ENCODE peak calls at places on chromosomes 6 and 20, in ten cellular contexts. One of them, this sample, is unnamed. For H3K4me1, the result is how much of the 10 kb centered on the place peaks cover.

GRCh38 chr6:112018619-112019416 is 35.1 kb upstream of the CCN6 start:
- DNase-seq in SK-N-SH: peak
- DNase-seq in ovary: peak
- DNase-seq in A549: no peak
- DNase-seq in stomach: peak
- DNase-seq in sigmoid colon: no peak
- DNase-seq in K562: no peak
- DNase-seq in GM12878: no peak
- DNase-seq in H1: no peak
- DNase-seq in tibial nerve: peak
- DNase-seq in this sample: no peak

GRCh38 chr6:157075549-157076426 is 247.5 kb downstream of the TMEM242 start:
- DNase-seq in tibial nerve: no peak
- DNase-seq in GM12878: peak
- DNase-seq in A549: no peak
- DNase-seq in K562: no peak
- DNase-seq in SK-N-SH: no peak
- DNase-seq in ovary: no peak
- DNase-seq in sigmoid colon: no peak
- DNase-seq in stomach: no peak
- DNase-seq in H1: no peak
- DNase-seq in this sample: no peak

GRCh38 chr6:42345696-42346416 is 105.9 kb downstream of the TRERF1 start:
- DNase-seq in tibial nerve: no peak
- DNase-seq in SK-N-SH: no peak
- DNase-seq in stomach: no peak
- DNase-seq in A549: no peak
- DNase-seq in H1: no peak
- DNase-seq in sigmoid colon: no peak
- DNase-seq in GM12878: no peak
- DNase-seq in K562: no peak
- DNase-seq in ovary: no peak
- DNase-seq in this sample: no peak

GRCh38 chr20:38201356-38201755 is 36.3 kb upstream of the TGM2 start:
- DNase-seq in ovary: no peak
- DNase-seq in stomach: no peak
- DNase-seq in GM12878: no peak
- DNase-seq in sigmoid colon: peak
- DNase-seq in SK-N-SH: no peak
- DNase-seq in K562: peak
- DNase-seq in H1: no peak
- DNase-seq in A549: peak
- DNase-seq in tibial nerve: no peak
- DNase-seq in this sample: no peak

GRCh38 chr6:134372603-134373281 is 54.8 kb upstream of the SGK1 start:
- DNase-seq in stomach: peak
- DNase-seq in H1: no peak
- DNase-seq in tibial nerve: peak
- DNase-seq in GM12878: no peak
- DNase-seq in ovary: peak
- DNase-seq in K562: no peak
- DNase-seq in sigmoid colon: peak
- DNase-seq in A549: peak
- DNase-seq in SK-N-SH: no peak
- DNase-seq in this sample: peak

GRCh38 chr20:51470907-51471411 is 71.6 kb downstream of the NFATC2 start:
- DNase-seq in H1: no peak
- DNase-seq in A549: no peak
- DNase-seq in sigmoid colon: no peak
- DNase-seq in tibial nerve: no peak
- DNase-seq in K562: no peak
- DNase-seq in SK-N-SH: no peak
- DNase-seq in ovary: peak
- DNase-seq in stomach: no peak
- DNase-seq in GM12878: no peak
- DNase-seq in this sample: no peak

GRCh38 chr6:131960371-131961133 is 9.4 kb upstream of the CCN2 start:
- DNase-seq in A549: no peak
- DNase-seq in ovary: no peak
- DNase-seq in K562: no peak
- DNase-seq in sigmoid colon: no peak
- DNase-seq in SK-N-SH: no peak
- DNase-seq in H1: no peak
- DNase-seq in GM12878: no peak
- DNase-seq in tibial nerve: no peak
- DNase-seq in stomach: no peak
- DNase-seq in this sample: no peak

GRCh38 chr6:34447915-34448314 is 18.0 kb upstream of the PACSIN1 start:
- DNase-seq in K562: peak
- DNase-seq in ovary: no peak
- DNase-seq in GM12878: no peak
- DNase-seq in tibial nerve: no peak
- DNase-seq in sigmoid colon: no peak
- DNase-seq in H1: peak
- DNase-seq in A549: no peak
- DNase-seq in SK-N-SH: no peak
- DNase-seq in stomach: no peak
- DNase-seq in this sample: peak

GRCh38 chr6:32112436-32112980 is 3.4 kb upstream of the TNXB start:
- DNase-seq in SK-N-SH: no peak
- DNase-seq in sigmoid colon: peak
- DNase-seq in A549: no peak
- DNase-seq in GM12878: no peak
- DNase-seq in tibial nerve: no peak
- DNase-seq in ovary: peak
- DNase-seq in H1: no peak
- DNase-seq in stomach: no peak
- DNase-seq in K562: no peak
- DNase-seq in this sample: no peak

GRCh38 chr6:145063091-145063490 is 672.2 kb downstream of the EPM2A start:
- DNase-seq in K562: no peak
- DNase-seq in A549: no peak
- DNase-seq in H1: no peak
- DNase-seq in ovary: no peak
- DNase-seq in stomach: no peak
- DNase-seq in tibial nerve: no peak
- DNase-seq in SK-N-SH: no peak
- DNase-seq in GM12878: no peak
- DNase-seq in sigmoid colon: no peak
- DNase-seq in this sample: no peak
- TF ChIP-seq EP300 in K562: no peak
- TF ChIP-seq EP300 in A549: no peak
- TF ChIP-seq EP300 in H1: no peak
- TF ChIP-seq EP300 in ovary: no peak
- TF ChIP-seq EP300 in stomach: no peak
- TF ChIP-seq EP300 in tibial nerve: no peak
- TF ChIP-seq EP300 in SK-N-SH: no peak
- TF ChIP-seq EP300 in GM12878: no peak
- TF ChIP-seq EP300 in sigmoid colon: no peak
- TF ChIP-seq EP300 in this sample: no peak

GRCh38 chr20:31569163-31570020 is 35.7 kb upstream of the ID1 start:
- DNase-seq in A549: no peak
- DNase-seq in tibial nerve: peak
- DNase-seq in SK-N-SH: peak
- DNase-seq in H1: peak
- DNase-seq in GM12878: no peak
- DNase-seq in K562: peak
- DNase-seq in ovary: peak
- DNase-seq in stomach: peak
- DNase-seq in sigmoid colon: peak
- DNase-seq in this sample: peak

GRCh38 chr20:31572042-31572700 is 32.9 kb upstream of the ID1 start:
- DNase-seq in SK-N-SH: no peak
- DNase-seq in tibial nerve: no peak
- DNase-seq in GM12878: no peak
- DNase-seq in K562: no peak
- DNase-seq in A549: no peak
- DNase-seq in stomach: no peak
- DNase-seq in ovary: no peak
- DNase-seq in H1: no peak
- DNase-seq in sigmoid colon: no peak
- DNase-seq in this sample: no peak

GRCh38 chr20:31572701-31573554 is 32.2 kb upstream of the ID1 start:
- DNase-seq in sigmoid colon: peak
- DNase-seq in SK-N-SH: peak
- DNase-seq in H1: peak
- DNase-seq in tibial nerve: peak
- DNase-seq in GM12878: peak
- DNase-seq in A549: peak
- DNase-seq in stomach: peak
- DNase-seq in K562: peak
- DNase-seq in ovary: peak
- DNase-seq in this sample: peak

GRCh38 chr20:31570021-31570463 is 35.0 kb upstream of the ID1 start:
- DNase-seq in H1: no peak
- DNase-seq in ovary: no peak
- DNase-seq in stomach: no peak
- DNase-seq in K562: no peak
- DNase-seq in tibial nerve: no peak
- DNase-seq in A549: no peak
- DNase-seq in sigmoid colon: peak
- DNase-seq in GM12878: no peak
- DNase-seq in SK-N-SH: no peak
- DNase-seq in this sample: no peak

DNA sequence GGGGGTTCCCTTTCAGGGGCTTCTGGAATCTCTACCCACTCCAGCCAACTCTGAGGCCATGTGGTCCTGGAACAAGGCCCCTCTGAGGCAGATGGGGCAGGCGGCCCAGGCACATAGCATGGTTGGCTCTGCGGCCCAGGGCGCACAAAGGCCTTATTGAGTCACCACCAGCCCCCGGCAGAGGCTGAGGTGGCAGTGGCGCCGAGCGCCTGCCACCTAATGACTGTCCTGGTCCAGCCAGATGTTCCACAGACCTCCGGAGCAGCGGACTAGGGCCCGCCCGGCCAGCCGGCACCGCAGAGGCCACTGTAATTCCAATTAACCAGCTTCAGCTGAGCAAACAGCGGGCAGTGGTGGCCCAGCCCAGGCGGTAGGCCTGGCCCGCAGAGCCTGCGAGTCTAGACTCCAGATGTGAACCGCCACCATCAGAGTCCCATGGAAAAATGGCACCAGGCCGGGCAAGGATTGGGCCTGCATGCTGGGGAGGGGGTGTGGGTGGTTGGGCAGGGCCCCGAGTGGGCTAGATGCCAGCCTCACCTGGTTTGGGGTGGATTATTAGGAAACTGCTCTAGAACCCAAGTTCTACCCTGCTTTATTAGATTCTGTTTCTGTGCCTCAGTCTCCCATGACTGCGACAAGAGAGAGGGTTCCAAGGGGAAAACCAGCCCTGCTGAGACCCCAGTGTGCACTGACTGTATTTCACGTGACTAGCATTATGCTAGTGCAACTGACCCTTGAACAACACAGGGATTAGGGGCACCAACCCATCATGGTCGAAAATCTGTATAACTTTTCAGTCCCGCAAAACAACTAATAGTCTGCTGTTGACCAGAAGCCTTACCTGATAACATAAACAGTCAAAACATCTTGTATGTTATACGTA is 34.1 kb upstream of the ID1 start:
- DNase-seq in SK-N-SH: peak
- DNase-seq in stomach: no peak
- DNase-seq in sigmoid colon: peak
- DNase-seq in GM12878: no peak
- DNase-seq in H1: no peak
- DNase-seq in K562: no peak
- DNase-seq in tibial nerve: peak
- DNase-seq in A549: no peak
- DNase-seq in ovary: no peak
- DNase-seq in this sample: peak
- H3K4me1 ChIP-seq in SK-N-SH: under half
- H3K4me1 ChIP-seq in stomach: half or more
- H3K4me1 ChIP-seq in sigmoid colon: under half
- H3K4me1 ChIP-seq in GM12878: under half
- H3K4me1 ChIP-seq in H1: under half
- H3K4me1 ChIP-seq in K562: half or more
- H3K4me1 ChIP-seq in tibial nerve: under half
- H3K4me1 ChIP-seq in A549: half or more
- H3K4me1 ChIP-seq in ovary: under half
- H3K4me1 ChIP-seq in this sample: under half

DNA sequence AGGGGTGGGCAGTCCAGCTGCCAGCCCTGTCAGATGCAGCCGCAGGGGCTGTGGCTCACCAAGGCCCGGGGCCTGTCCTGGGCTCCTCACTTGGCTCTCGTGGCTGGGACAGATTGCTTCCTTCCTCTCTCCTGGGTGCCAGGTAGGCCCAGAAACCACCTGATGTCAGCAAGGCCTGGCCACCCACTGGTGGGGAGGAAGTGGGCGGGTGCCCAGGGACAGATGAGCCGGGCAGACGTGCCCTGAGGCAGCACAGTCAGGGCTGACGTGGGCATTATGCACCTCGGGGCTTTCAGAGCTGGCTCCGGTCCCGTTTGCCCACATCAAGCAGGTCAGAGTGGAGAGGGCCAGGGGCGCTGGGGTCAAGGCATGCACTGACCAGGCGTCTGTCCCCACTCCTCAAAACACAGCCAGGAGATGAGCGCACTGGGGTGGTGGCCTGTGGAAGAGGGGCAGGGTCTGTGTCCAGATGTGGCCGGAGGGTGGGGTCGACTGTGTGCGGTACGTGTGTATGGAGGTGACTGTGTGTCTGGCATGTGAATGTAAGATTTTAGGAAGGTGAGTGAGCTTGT is 133.2 kb upstream of the PTPN1 start:
- DNase-seq in tibial nerve: no peak
- DNase-seq in K562: no peak
- DNase-seq in GM12878: no peak
- DNase-seq in sigmoid colon: peak
- DNase-seq in stomach: no peak
- DNase-seq in ovary: no peak
- DNase-seq in A549: no peak
- DNase-seq in H1: no peak
- DNase-seq in SK-N-SH: peak
- DNase-seq in this sample: no peak
- TF ChIP-seq EP300 in tibial nerve: no peak
- TF ChIP-seq EP300 in K562: no peak
- TF ChIP-seq EP300 in GM12878: no peak
- TF ChIP-seq EP300 in sigmoid colon: no peak
- TF ChIP-seq EP300 in stomach: no peak
- TF ChIP-seq EP300 in ovary: no peak
- TF ChIP-seq EP300 in A549: peak
- TF ChIP-seq EP300 in H1: no peak
- TF ChIP-seq EP300 in SK-N-SH: no peak
- TF ChIP-seq EP300 in this sample: no peak

DNA sequence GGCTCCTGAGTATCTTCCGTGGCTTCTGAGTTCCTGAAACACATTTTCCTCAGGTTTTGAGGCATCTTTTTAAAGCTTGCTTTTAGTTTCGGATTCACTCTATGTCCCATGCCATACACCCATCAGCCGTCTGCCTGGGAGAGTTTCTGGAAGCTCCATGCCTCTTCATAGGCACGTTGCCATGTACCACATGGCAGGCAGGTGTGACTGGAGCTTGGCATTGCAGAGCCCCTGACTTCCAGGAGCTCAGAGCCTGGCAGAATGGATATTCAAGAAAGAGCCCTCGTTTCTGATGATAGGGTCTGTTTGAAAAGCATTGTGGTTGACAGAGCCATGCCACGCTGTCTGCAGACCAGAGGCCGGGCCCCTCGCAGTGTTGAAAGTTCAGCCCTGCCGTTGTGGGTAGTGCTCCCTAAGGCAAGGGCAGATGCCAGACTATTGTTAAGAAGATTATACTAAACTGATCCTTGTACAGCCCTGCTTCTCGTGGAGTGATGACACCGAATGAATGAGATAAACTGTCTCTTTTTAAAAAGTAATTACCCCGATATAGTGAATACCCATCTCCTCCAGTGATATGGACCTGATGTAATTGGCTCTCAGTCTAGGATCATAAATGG is 100.0 kb downstream of the RPP40 start:
- DNase-seq in A549: no peak
- DNase-seq in ovary: no peak
- DNase-seq in sigmoid colon: no peak
- DNase-seq in K562: no peak
- DNase-seq in tibial nerve: no peak
- DNase-seq in SK-N-SH: peak
- DNase-seq in GM12878: no peak
- DNase-seq in H1: no peak
- DNase-seq in stomach: no peak
- DNase-seq in this sample: no peak
- H3K4me1 ChIP-seq in A549: under half
- H3K4me1 ChIP-seq in ovary: under half
- H3K4me1 ChIP-seq in sigmoid colon: under half
- H3K4me1 ChIP-seq in K562: under half
- H3K4me1 ChIP-seq in tibial nerve: under half
- H3K4me1 ChIP-seq in SK-N-SH: under half
- H3K4me1 ChIP-seq in GM12878: half or more
- H3K4me1 ChIP-seq in H1: under half
- H3K4me1 ChIP-seq in stomach: half or more
- H3K4me1 ChIP-seq in this sample: under half

This sample was measured in transverse colon.